ENCODE peak calls at places on chromosomes 3 and 15, in nine cellular contexts. B is PC-3; F is WERI-Rb-1; J is effector memory CD4-positive, alpha-beta T cell; G is esophagus muscularis mucosa; E is thoracic aorta; D is fibroblast of pulmonary artery; A is H1; C is NB4. V is an unnamed sample.

GRCh38 chr15:60646595-60646994 is 167.7 kb upstream of the ICE2 start:
- DNase-seq in B (no peak), F (no peak), J (no peak), G (no peak), E (no peak), D (no peak), A (no peak), C (no peak), V (no peak)

GRCh38 chr15:53739187-53739586 is 20.3 kb downstream of the WDR72 start:
- DNase-seq in B (no peak), F (no peak), J (no peak), G (no peak), E (no peak), D (no peak), A (no peak), C (no peak), V (no peak)

GRCh38 chr3:50674349-50675178 is at the start of gene DOCK3:
- DNase-seq in B (peak), F (peak), J (peak), G (peak), E (no peak), D (peak), A (peak), C (peak), V (peak)

GRCh38 chr3:121482651-121483050 is 63.1 kb downstream of the POLQ start:
- DNase-seq in B (peak), F (no peak), J (no peak), G (no peak), E (no peak), D (peak), A (no peak), C (no peak), V (peak)

GRCh38 chr3:9883676-9884554 is 3.9 kb upstream of the CIDEC start:
- DNase-seq in B (no peak), F (no peak), J (no peak), G (no peak), E (no peak), D (no peak), A (no peak), C (no peak), V (peak)

GRCh38 chr3:42831321-42831713 is 22.1 kb downstream of the ACKR2 start:
- DNase-seq in B (peak), F (peak), J (peak), G (no peak), E (no peak), D (peak), A (peak), C (peak), V (peak)

GRCh38 chr15:68402432-68403160 is 29.4 kb downstream of the ITGA11 start:
- DNase-seq in B (no peak), F (no peak), J (no peak), G (peak), E (no peak), D (no peak), A (no peak), C (no peak), V (no peak)

GRCh38 chr3:25074151-25074550 is 353.9 kb upstream of the RARB start:
- DNase-seq in B (no peak), F (no peak), J (no peak), G (no peak), E (no peak), D (no peak), A (no peak), C (no peak), V (no peak)

GRCh38 chr3:191070201-191070600 is 128.8 kb upstream of the OSTN start:
- DNase-seq in B (peak), F (no peak), J (no peak), G (no peak), E (no peak), D (peak), A (no peak), C (no peak), V (peak)

GRCh38 chr3:158379517-158379916 is 191.5 kb upstream of the MLF1 start:
- DNase-seq in B (no peak), F (no peak), J (no peak), G (no peak), E (no peak), D (no peak), A (no peak), C (no peak), V (no peak)

GRCh38 chr15:52083603-52084002 is 29.0 kb downstream of the BCL2L10 start:
- DNase-seq in B (no peak), F (no peak), J (no peak), G (no peak), E (no peak), D (no peak), A (no peak), C (no peak), V (no peak)

GRCh38 chr3:184255291-184256039 is 5.9 kb downstream of the CAMK2N2 start:
- DNase-seq in B (peak), F (peak), J (no peak), G (no peak), E (no peak), D (no peak), A (no peak), C (no peak), V (no peak)

GRCh38 chr3:129560931-129561594 is 18.1 kb downstream of the H1-8 start:
- DNase-seq in B (no peak), F (peak), J (no peak), G (no peak), E (peak), D (peak), A (no peak), C (peak), V (peak)

GRCh38 chr15:44381223-44381622 is 46.2 kb upstream of the CTDSPL2 start:
- DNase-seq in B (no peak), F (no peak), J (no peak), G (no peak), E (no peak), D (peak), A (no peak), C (peak), V (peak)

GRCh38 chr3:106542101-106542769 is 673.4 kb upstream of the CBLB start:
- DNase-seq in B (no peak), F (no peak), J (no peak), G (no peak), E (no peak), D (peak), A (no peak), C (peak), V (peak)

GRCh38 chr15:63035253-63035652 is 7.3 kb upstream of the TPM1 start:
- DNase-seq in B (no peak), F (no peak), J (no peak), G (no peak), E (no peak), D (no peak), A (no peak), C (no peak), V (no peak)
- H3K4me3 ChIP-seq in B (no peak), F (no peak), J (no peak), G (no peak), E (no peak), D (no peak), A (no peak), C (no peak), V (no peak)

GRCh38 chr3:192727032-192727847 is at the start of gene FGF12:
- DNase-seq in B (peak), F (peak), J (no peak), G (no peak), E (peak), D (peak), A (peak), C (no peak), V (no peak)
- H3K4me3 ChIP-seq in B (no peak), F (peak), J (no peak), G (peak), E (peak), D (no peak), A (peak), C (no peak), V (no peak)

DNA sequence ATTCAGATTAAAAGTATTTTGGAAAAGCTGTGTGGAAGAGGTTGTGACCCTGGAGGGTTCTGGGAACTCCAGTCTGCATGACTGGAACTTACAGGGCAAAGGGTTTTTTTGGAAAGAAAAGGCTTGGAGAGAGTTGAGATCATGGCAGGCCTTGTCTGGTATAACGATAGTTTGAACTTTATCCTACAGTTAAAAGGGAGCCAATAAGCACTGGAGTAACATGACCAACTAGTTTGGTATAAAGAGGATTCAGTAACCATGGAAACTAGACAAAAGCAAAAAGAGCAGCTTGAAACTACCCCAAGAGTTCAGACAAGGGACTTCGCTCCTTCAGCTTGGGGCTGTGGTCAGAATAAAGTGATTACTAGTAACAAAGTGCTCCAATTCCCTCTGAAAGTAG is 151.2 kb upstream of the TMCO5A start:
- DNase-seq in B (no peak), F (no peak), J (no peak), G (no peak), E (no peak), D (no peak), A (no peak), C (no peak), V (no peak)
- H3K4me3 ChIP-seq in B (no peak), F (no peak), J (no peak), G (no peak), E (no peak), D (no peak), A (no peak), C (no peak), V (no peak)

DNA sequence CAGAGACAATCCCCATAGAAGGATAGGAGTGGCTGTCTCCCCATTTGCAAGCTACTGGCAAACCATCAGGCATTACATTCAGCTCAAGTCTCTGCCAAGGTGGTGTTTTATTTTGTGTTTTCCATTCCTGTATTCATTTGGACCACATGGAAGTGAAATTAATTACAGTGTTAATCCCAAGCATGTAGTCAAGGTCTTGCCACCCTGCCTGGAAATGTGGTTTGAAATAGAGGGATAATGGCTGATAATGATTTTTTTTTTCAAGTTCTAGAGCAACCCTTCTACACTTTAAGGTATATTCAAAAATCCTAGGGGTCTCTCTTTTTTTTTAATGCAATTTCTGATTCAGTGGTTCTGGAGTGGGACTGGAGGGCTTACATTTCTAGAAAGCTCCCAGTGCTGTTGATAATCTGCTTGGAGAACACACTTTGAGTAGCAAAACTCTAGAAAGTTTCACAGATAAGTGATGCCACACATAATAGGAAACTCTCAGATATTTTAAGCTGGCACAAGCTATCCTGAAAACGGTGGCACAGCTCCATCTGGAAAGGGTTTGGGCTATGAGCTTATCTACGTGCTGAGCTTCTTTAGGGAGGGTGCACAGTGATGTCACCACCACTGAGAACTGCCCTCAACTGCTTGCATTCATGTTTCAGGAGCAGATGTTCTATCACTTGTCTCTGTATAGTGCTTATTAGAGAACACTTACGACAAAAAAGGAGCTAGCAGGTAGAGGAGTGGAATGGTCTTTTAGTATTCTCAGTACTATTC is 140.1 kb upstream of the IL12A start:
- DNase-seq in B (no peak), F (no peak), J (no peak), G (no peak), E (no peak), D (no peak), A (no peak), C (no peak), V (no peak)
- H3K4me3 ChIP-seq in B (no peak), F (no peak), J (no peak), G (no peak), E (no peak), D (no peak), A (no peak), C (no peak), V (no peak)

GRCh38 chr3:61224823-61225222 is 26.4 kb downstream of the FHIT start:
- DNase-seq in B (no peak), F (peak), J (no peak), G (no peak), E (no peak), D (no peak), A (no peak), C (no peak), V (no peak)
- H3K4me3 ChIP-seq in B (no peak), F (no peak), J (no peak), G (no peak), E (no peak), D (no peak), A (no peak), C (no peak), V (no peak)

GRCh38 chr3:12394516-12395271 is 89.6 kb upstream of the TSEN2 start:
- DNase-seq in B (no peak), F (no peak), J (no peak), G (no peak), E (no peak), D (no peak), A (no peak), C (peak), V (peak)
- H3K4me3 ChIP-seq in B (no peak), F (no peak), J (no peak), G (no peak), E (no peak), D (no peak), A (no peak), C (no peak), V (no peak)

GRCh38 chr15:40355976-40356585 is 1.9 kb upstream of the DISP2 start:
- DNase-seq in B (no peak), F (no peak), J (no peak), G (no peak), E (no peak), D (no peak), A (no peak), C (no peak), V (no peak)

GRCh38 chr15:40360015-40360414 is 2.0 kb downstream of the DISP2 start:
- DNase-seq in B (no peak), F (no peak), J (no peak), G (no peak), E (no peak), D (no peak), A (no peak), C (no peak), V (no peak)

GRCh38 chr15:40357246-40357645 is 773 bp upstream of the DISP2 start:
- DNase-seq in B (no peak), F (no peak), J (no peak), G (no peak), E (no peak), D (no peak), A (no peak), C (no peak), V (no peak)

GRCh38 chr15:40357723-40358491 is at the start of gene DISP2:
- DNase-seq in B (peak), F (peak), J (peak), G (peak), E (peak), D (peak), A (peak), C (peak), V (peak)

DNA sequence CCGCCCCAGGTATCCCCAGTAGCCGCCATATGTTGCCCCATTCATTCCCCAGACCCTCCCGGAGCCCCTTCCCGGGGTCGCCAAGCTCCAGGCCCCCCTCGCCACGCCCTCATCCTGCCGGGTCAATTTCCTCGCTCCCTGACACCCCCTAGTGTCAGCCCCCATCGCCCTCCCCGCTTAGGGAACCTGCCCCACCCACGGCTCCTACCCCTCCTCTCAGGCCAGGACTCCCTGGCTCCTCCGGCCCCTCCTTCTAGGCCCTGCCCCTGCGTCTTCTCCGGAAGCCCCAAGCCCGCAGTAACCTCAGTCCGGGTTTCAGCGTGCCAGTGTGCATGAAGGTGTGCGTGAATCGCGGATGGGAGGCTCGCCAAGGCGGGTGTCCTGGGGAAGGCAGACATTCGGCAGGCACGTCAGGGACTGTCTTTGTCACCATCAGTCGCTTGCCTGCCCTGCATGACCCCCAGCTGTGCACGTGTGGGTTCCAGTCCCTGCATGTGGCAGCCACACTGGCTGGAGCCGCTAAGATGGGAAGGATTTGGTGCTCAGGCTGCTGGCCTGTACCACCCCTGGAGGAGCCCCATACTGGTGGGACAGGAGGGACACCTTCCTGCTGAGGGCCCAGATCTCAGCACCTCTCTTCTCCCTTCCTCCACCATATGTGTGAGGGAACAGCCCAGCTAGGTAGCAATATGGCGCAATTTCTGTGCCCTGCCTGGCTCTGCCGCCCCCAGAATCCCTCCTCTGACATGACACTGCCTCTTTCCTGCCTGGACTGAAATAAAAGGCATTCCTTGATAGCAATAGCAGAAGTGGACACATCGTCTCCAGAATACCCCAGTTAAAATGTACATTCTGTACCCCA is 704 bp downstream of the DISP2 start:
- DNase-seq in B (peak), F (peak), J (no peak), G (no peak), E (no peak), D (no peak), A (no peak), C (peak), V (no peak)
- H3K4me3 ChIP-seq in B (peak), F (peak), J (peak), G (peak), E (peak), D (peak), A (peak), C (peak), V (peak)

GRCh38 chr15:83288381-83288801 is 3.9 kb upstream of the BNC1 start:
- DNase-seq in B (peak), F (no peak), J (no peak), G (peak), E (no peak), D (no peak), A (peak), C (no peak), V (no peak)
- H3K4me3 ChIP-seq in B (peak), F (no peak), J (no peak), G (no peak), E (no peak), D (no peak), A (no peak), C (no peak), V (no peak)

V was measured in fibroblast of villous mesenchyme.